ENCODE peak calls at places on chromosomes 6 and 20, in nine cellular contexts. One of them, this sample, is unnamed.

GRCh38 chr6:148269386-148269785 is 73.3 kb upstream of the SASH1 start:
- DNase-seq in tibial artery: no peak
- DNase-seq in HL-60: no peak
- DNase-seq in A549: no peak
- DNase-seq in brain microvascular endothelial cell: no peak
- DNase-seq in prostate gland: no peak
- DNase-seq in neural progenitor cell: no peak
- DNase-seq in SK-N-SH: no peak
- DNase-seq in Peyer's patch: no peak
- DNase-seq in this sample: no peak

GRCh38 chr20:50379049-50379990 is 130.9 kb upstream of the PTPN1 start:
- DNase-seq in tibial artery: peak; percentile 97
- DNase-seq in HL-60: peak; percentile 67
- DNase-seq in A549: no peak
- DNase-seq in brain microvascular endothelial cell: peak; percentile 70
- DNase-seq in prostate gland: peak; percentile 76
- DNase-seq in neural progenitor cell: no peak
- DNase-seq in SK-N-SH: peak; percentile 67
- DNase-seq in Peyer's patch: peak; percentile 87
- DNase-seq in this sample: peak; percentile 91

GRCh38 chr6:155152211-155153076 is 111.4 kb upstream of the CLDN20 start:
- DNase-seq in tibial artery: no peak
- DNase-seq in HL-60: no peak
- DNase-seq in A549: no peak
- DNase-seq in brain microvascular endothelial cell: no peak
- DNase-seq in prostate gland: no peak
- DNase-seq in neural progenitor cell: peak; percentile 69
- DNase-seq in SK-N-SH: no peak
- DNase-seq in Peyer's patch: no peak
- DNase-seq in this sample: no peak

GRCh38 chr6:48084201-48084600 is 26.8 kb downstream of the PTCHD4 start:
- DNase-seq in tibial artery: no peak
- DNase-seq in HL-60: no peak
- DNase-seq in A549: no peak
- DNase-seq in brain microvascular endothelial cell: no peak
- DNase-seq in prostate gland: no peak
- DNase-seq in neural progenitor cell: no peak
- DNase-seq in SK-N-SH: no peak
- DNase-seq in Peyer's patch: no peak
- DNase-seq in this sample: no peak

GRCh38 chr6:168782211-168782729 is 341.3 kb downstream of the SMOC2 start:
- DNase-seq in tibial artery: peak; percentile 70
- DNase-seq in HL-60: no peak
- DNase-seq in A549: no peak
- DNase-seq in brain microvascular endothelial cell: no peak
- DNase-seq in prostate gland: no peak
- DNase-seq in neural progenitor cell: no peak
- DNase-seq in SK-N-SH: no peak
- DNase-seq in Peyer's patch: no peak
- DNase-seq in this sample: no peak

GRCh38 chr20:59808729-59809381 is 124.6 kb downstream of the SYCP2 start:
- DNase-seq in tibial artery: peak; percentile 54
- DNase-seq in HL-60: no peak
- DNase-seq in A549: no peak
- DNase-seq in brain microvascular endothelial cell: no peak
- DNase-seq in prostate gland: no peak
- DNase-seq in neural progenitor cell: no peak
- DNase-seq in SK-N-SH: peak; percentile 13
- DNase-seq in Peyer's patch: no peak
- DNase-seq in this sample: no peak

GRCh38 chr20:39269031-39269461 is 306.9 kb downstream of the DHX35 start:
- DNase-seq in tibial artery: no peak
- DNase-seq in HL-60: no peak
- DNase-seq in A549: peak; percentile 51
- DNase-seq in brain microvascular endothelial cell: peak; percentile 28
- DNase-seq in prostate gland: peak; percentile 40
- DNase-seq in neural progenitor cell: peak; percentile 81
- DNase-seq in SK-N-SH: peak; percentile 77
- DNase-seq in Peyer's patch: peak; percentile 63
- DNase-seq in this sample: peak; percentile 12

GRCh38 chr20:25408170-25408547 is 686 bp downstream of the GINS1 start:
- DNase-seq in tibial artery: no peak
- DNase-seq in HL-60: no peak
- DNase-seq in A549: no peak
- DNase-seq in brain microvascular endothelial cell: no peak
- DNase-seq in prostate gland: no peak
- DNase-seq in neural progenitor cell: no peak
- DNase-seq in SK-N-SH: peak; percentile 15
- DNase-seq in Peyer's patch: no peak
- DNase-seq in this sample: no peak

GRCh38 chr20:32585011-32585518 is at the start of gene NOL4L:
- DNase-seq in tibial artery: no peak
- DNase-seq in HL-60: peak; percentile 51
- DNase-seq in A549: no peak
- DNase-seq in brain microvascular endothelial cell: no peak
- DNase-seq in prostate gland: no peak
- DNase-seq in neural progenitor cell: peak; percentile 82
- DNase-seq in SK-N-SH: peak; percentile 81
- DNase-seq in Peyer's patch: no peak
- DNase-seq in this sample: no peak

GRCh38 chr20:44056010-44056698 is 130.8 kb downstream of the JPH2 start:
- DNase-seq in tibial artery: peak; percentile 41
- DNase-seq in HL-60: no peak
- DNase-seq in A549: peak; percentile 19
- DNase-seq in brain microvascular endothelial cell: peak; percentile 23
- DNase-seq in prostate gland: no peak
- DNase-seq in neural progenitor cell: peak; percentile 72
- DNase-seq in SK-N-SH: peak; percentile 82
- DNase-seq in Peyer's patch: peak; percentile 48
- DNase-seq in this sample: no peak

GRCh38 chr6:32763417-32763816 is at the start of gene HLA-DQB2:
- DNase-seq in tibial artery: no peak
- DNase-seq in HL-60: no peak
- DNase-seq in A549: no peak
- DNase-seq in brain microvascular endothelial cell: no peak
- DNase-seq in prostate gland: no peak
- DNase-seq in neural progenitor cell: no peak
- DNase-seq in SK-N-SH: no peak
- DNase-seq in Peyer's patch: no peak
- DNase-seq in this sample: no peak

GRCh38 chr20:9555781-9556180 is 41.4 kb downstream of the LAMP5 start:
- DNase-seq in tibial artery: no peak
- DNase-seq in HL-60: no peak
- DNase-seq in A549: no peak
- DNase-seq in brain microvascular endothelial cell: no peak
- DNase-seq in prostate gland: no peak
- DNase-seq in neural progenitor cell: no peak
- DNase-seq in SK-N-SH: no peak
- DNase-seq in Peyer's patch: no peak
- DNase-seq in this sample: no peak

GRCh38 chr6:148470141-148470540 is 127.5 kb downstream of the SASH1 start:
- DNase-seq in tibial artery: no peak
- DNase-seq in HL-60: no peak
- DNase-seq in A549: no peak
- DNase-seq in brain microvascular endothelial cell: peak; percentile 33
- DNase-seq in prostate gland: no peak
- DNase-seq in neural progenitor cell: no peak
- DNase-seq in SK-N-SH: no peak
- DNase-seq in Peyer's patch: no peak
- DNase-seq in this sample: no peak

DNA sequence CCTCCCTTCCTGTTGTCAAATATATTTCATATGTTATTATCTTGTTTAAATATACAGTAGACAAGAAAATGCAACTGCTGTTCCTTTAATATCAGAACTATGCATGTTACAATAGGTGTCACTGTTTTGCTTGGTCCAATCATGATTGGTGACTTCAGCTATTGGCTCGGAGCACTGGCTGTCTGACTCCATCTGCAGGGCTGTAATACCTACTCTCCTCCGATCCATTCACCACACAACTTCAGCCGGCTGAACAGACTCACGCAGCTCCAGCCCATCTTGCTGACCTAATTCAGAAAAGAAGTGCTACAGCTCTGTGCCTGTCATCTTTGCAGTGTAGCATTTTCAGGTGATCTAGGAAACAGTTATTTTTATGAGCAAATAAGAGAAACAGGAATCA is at the start of gene BTBD3:
- DNase-seq in tibial artery: no peak
- DNase-seq in HL-60: no peak
- DNase-seq in A549: no peak
- DNase-seq in brain microvascular endothelial cell: peak; percentile 51
- DNase-seq in prostate gland: peak; percentile 55
- DNase-seq in neural progenitor cell: peak; percentile 16
- DNase-seq in SK-N-SH: peak; percentile 39
- DNase-seq in Peyer's patch: no peak
- DNase-seq in this sample: peak; percentile 75
- TF ChIP-seq CTCF in tibial artery: no peak
- TF ChIP-seq CTCF in HL-60: no peak
- TF ChIP-seq CTCF in A549: no peak
- TF ChIP-seq CTCF in brain microvascular endothelial cell: peak; percentile 32
- TF ChIP-seq CTCF in prostate gland: no peak
- TF ChIP-seq CTCF in neural progenitor cell: no peak
- TF ChIP-seq CTCF in SK-N-SH: no peak
- TF ChIP-seq CTCF in Peyer's patch: no peak
- TF ChIP-seq CTCF in this sample: no peak

GRCh38 chr20:41336711-41337492 is 3.7 kb upstream of the LPIN3 start:
- DNase-seq in tibial artery: no peak
- DNase-seq in HL-60: no peak
- DNase-seq in A549: no peak
- DNase-seq in brain microvascular endothelial cell: no peak
- DNase-seq in prostate gland: no peak
- DNase-seq in neural progenitor cell: no peak
- DNase-seq in SK-N-SH: no peak
- DNase-seq in Peyer's patch: no peak
- DNase-seq in this sample: no peak

GRCh38 chr20:41339957-41340326 is 679 bp upstream of the LPIN3 start:
- DNase-seq in tibial artery: peak; percentile 89
- DNase-seq in HL-60: peak; percentile 37
- DNase-seq in A549: peak; percentile 77
- DNase-seq in brain microvascular endothelial cell: peak; percentile 58
- DNase-seq in prostate gland: peak; percentile 91
- DNase-seq in neural progenitor cell: peak; percentile 85
- DNase-seq in SK-N-SH: peak; percentile 87
- DNase-seq in Peyer's patch: peak; percentile 98
- DNase-seq in this sample: peak; percentile 95

GRCh38 chr20:41342474-41343464 is 2.1 kb downstream of the LPIN3 start:
- DNase-seq in tibial artery: no peak
- DNase-seq in HL-60: no peak
- DNase-seq in A549: no peak
- DNase-seq in brain microvascular endothelial cell: no peak
- DNase-seq in prostate gland: no peak
- DNase-seq in neural progenitor cell: no peak
- DNase-seq in SK-N-SH: no peak
- DNase-seq in Peyer's patch: no peak
- DNase-seq in this sample: no peak

GRCh38 chr20:41344477-41344876 is 3.9 kb downstream of the LPIN3 start:
- DNase-seq in tibial artery: no peak
- DNase-seq in HL-60: no peak
- DNase-seq in A549: no peak
- DNase-seq in brain microvascular endothelial cell: no peak
- DNase-seq in prostate gland: peak; percentile 69
- DNase-seq in neural progenitor cell: no peak
- DNase-seq in SK-N-SH: peak; percentile 13
- DNase-seq in Peyer's patch: no peak
- DNase-seq in this sample: no peak

DNA sequence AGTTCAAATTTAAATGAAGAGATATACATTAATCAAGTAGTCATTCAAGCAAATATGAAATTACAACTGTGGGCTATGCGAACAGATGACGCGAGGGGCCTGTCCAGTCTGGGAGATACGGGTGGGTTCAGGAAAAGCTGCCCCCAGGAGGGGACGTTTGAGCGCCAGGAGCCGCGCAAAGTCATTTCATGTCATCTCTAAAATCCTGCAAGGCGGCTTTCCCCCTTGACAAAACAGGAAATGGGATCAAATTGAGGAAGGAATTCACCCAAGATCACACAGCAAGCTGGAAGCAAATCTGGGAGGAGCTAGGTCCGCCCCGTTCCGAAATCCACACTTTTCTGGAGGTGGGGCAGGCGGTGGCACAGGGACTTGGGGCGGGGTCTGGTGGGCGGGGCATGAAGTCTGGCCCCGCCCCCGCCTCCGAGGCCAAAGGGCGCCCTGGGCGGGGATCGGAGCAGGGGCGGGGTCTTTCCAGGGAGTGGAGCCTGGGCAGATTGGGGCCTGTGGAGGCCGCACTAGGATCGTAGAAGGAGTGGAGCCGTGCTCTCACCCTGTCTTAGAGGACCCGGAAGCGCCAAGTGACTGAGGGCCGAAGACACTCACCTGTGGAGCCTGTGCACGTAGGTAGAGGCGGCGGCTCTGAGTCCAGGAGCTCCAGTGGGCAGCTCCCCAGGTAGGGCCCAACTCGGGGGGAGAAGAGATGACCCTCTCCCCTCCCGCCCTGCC is at the start of gene LPIN3:
- DNase-seq in tibial artery: peak; percentile 95
- DNase-seq in HL-60: no peak
- DNase-seq in A549: peak; percentile 79
- DNase-seq in brain microvascular endothelial cell: peak; percentile 31
- DNase-seq in prostate gland: peak; percentile 90
- DNase-seq in neural progenitor cell: peak; percentile 97
- DNase-seq in SK-N-SH: peak; percentile 84
- DNase-seq in Peyer's patch: peak; percentile 97
- DNase-seq in this sample: peak; percentile 96
- H3K27ac ChIP-seq in tibial artery: peak within 1 kb of the TSS; percentile 84
- H3K27ac ChIP-seq in HL-60: no peak within 1 kb of the TSS
- H3K27ac ChIP-seq in A549: peak within 1 kb of the TSS; percentile 83
- H3K27ac ChIP-seq in brain microvascular endothelial cell: no peak within 1 kb of the TSS
- H3K27ac ChIP-seq in prostate gland: peak within 1 kb of the TSS; percentile 71
- H3K27ac ChIP-seq in neural progenitor cell: no peak within 1 kb of the TSS
- H3K27ac ChIP-seq in SK-N-SH: no peak within 1 kb of the TSS
- H3K27ac ChIP-seq in Peyer's patch: peak within 1 kb of the TSS; percentile 27
- H3K27ac ChIP-seq in this sample: peak within 1 kb of the TSS; percentile 58

GRCh38 chr6:167493961-167494697 is 169.2 kb downstream of the TTLL2 start:
- DNase-seq in tibial artery: peak; percentile 59
- DNase-seq in HL-60: no peak
- DNase-seq in A549: no peak
- DNase-seq in brain microvascular endothelial cell: no peak
- DNase-seq in prostate gland: no peak
- DNase-seq in neural progenitor cell: no peak
- DNase-seq in SK-N-SH: no peak
- DNase-seq in Peyer's patch: no peak
- DNase-seq in this sample: no peak
- H3K4me3 ChIP-seq in tibial artery: no peak overlapping the region
- H3K4me3 ChIP-seq in HL-60: no peak overlapping the region
- H3K4me3 ChIP-seq in A549: no peak overlapping the region
- H3K4me3 ChIP-seq in brain microvascular endothelial cell: no peak overlapping the region
- H3K4me3 ChIP-seq in prostate gland: no peak overlapping the region
- H3K4me3 ChIP-seq in neural progenitor cell: no peak overlapping the region
- H3K4me3 ChIP-seq in SK-N-SH: no peak overlapping the region
- H3K4me3 ChIP-seq in Peyer's patch: no peak overlapping the region
- H3K4me3 ChIP-seq in this sample: no peak overlapping the region

DNA sequence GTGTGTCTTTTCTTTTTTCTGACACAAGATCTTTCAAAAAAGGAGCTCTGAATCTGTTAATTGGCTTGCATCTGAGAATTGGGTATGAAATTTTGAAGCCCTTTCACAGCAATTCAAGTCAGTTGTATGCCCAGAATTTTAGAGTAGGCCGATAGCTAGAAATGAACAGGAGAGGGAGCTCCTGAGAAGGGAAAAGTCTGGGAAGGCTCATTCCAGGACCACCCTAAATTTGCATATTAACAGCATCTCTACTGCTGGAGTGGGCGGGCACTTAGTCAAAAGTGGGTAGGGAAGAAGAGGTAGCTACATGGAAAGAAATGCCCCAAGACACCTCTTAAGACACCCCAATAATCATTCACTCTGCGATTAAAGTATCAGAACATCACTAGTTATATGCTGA is 928.3 kb downstream of the TBC1D32 start:
- DNase-seq in tibial artery: no peak
- DNase-seq in HL-60: no peak
- DNase-seq in A549: no peak
- DNase-seq in brain microvascular endothelial cell: no peak
- DNase-seq in prostate gland: no peak
- DNase-seq in neural progenitor cell: peak; percentile 62
- DNase-seq in SK-N-SH: no peak
- DNase-seq in Peyer's patch: no peak
- DNase-seq in this sample: no peak
- TF ChIP-seq CTCF in tibial artery: no peak
- TF ChIP-seq CTCF in HL-60: no peak
- TF ChIP-seq CTCF in A549: no peak
- TF ChIP-seq CTCF in brain microvascular endothelial cell: peak; percentile 13
- TF ChIP-seq CTCF in prostate gland: no peak
- TF ChIP-seq CTCF in neural progenitor cell: peak; percentile 67
- TF ChIP-seq CTCF in SK-N-SH: peak; percentile 40
- TF ChIP-seq CTCF in Peyer's patch: no peak
- TF ChIP-seq CTCF in this sample: no peak

This sample was measured in pancreas.